ENCODE peak calls at places on chromosomes 13 and 19, in seven cellular contexts. R is psoas muscle, H is heart left ventricle, X is dorsolateral prefrontal cortex, U is cardiac muscle cell, C is PC-9, Q is heart right ventricle. N is an unnamed sample.

GRCh38 chr19:19115954-19116353 is 22.3 kb downstream of the TMEM161A start:
- DNase-seq in H (no peak), X (no peak), R (peak; percentile 78), C (peak; percentile 14), U (peak; percentile 24), Q (no peak), N (no peak)

GRCh38 chr13:19810151-19810550 is 27.4 kb upstream of the PSPC1 start:
- DNase-seq in X (no peak), R (no peak), C (no peak), Q (no peak), H (no peak), U (no peak), N (no peak)

GRCh38 chr13:44191504-44192171 is 182.0 kb upstream of the SERP2 start:
- DNase-seq in X (peak; percentile 41), Q (peak; percentile 71), H (peak; percentile 38), C (no peak), R (no peak), U (peak; percentile 38), N (no peak)

GRCh38 chr19:892243-892996 is 567 bp downstream of the MED16 start:
- DNase-seq in Q (no peak), R (no peak), X (no peak), U (no peak), H (no peak), C (no peak), N (no peak)

GRCh38 chr13:79525458-79525857 is 44.5 kb downstream of the NDFIP2 start:
- DNase-seq in U (no peak), H (no peak), C (peak; percentile 5), R (no peak), Q (no peak), X (no peak), N (no peak)

GRCh38 chr13:43267916-43268315 is 244.5 kb downstream of the DNAJC15 start:
- DNase-seq in Q (no peak), C (no peak), R (no peak), X (no peak), U (no peak), H (no peak), N (no peak)

GRCh38 chr13:93227906-93228801 is 1.5 kb downstream of the GPC6 start:
- DNase-seq in R (peak; percentile 66), U (peak; percentile 92), X (peak; percentile 72), H (peak; percentile 40), C (no peak), Q (peak; percentile 23), N (peak; percentile 85)

GRCh38 chr13:109625156-109625555 is 161.2 kb downstream of the IRS2 start:
- DNase-seq in U (no peak), R (no peak), Q (no peak), C (no peak), H (no peak), X (no peak), N (peak; percentile 55)

GRCh38 chr19:46394398-46394797 is 19.0 kb downstream of the CCDC8 start:
- DNase-seq in U (no peak), Q (no peak), C (no peak), X (no peak), H (no peak), R (peak; percentile 17), N (no peak)

GRCh38 chr13:40102854-40103253 is 447.4 kb downstream of the COG6 start:
- DNase-seq in X (peak; percentile 55), C (peak; percentile 13), Q (no peak), H (no peak), U (no peak), R (no peak), N (no peak)

GRCh38 chr19:22515435-22515834 is 93.3 kb upstream of the ZNF98 start:
- DNase-seq in U (no peak), X (no peak), H (no peak), Q (no peak), C (no peak), R (no peak), N (no peak)

GRCh38 chr13:48562296-48563066 is 29.6 kb upstream of the RCBTB2 start:
- DNase-seq in Q (no peak), R (no peak), U (no peak), C (no peak), H (no peak), X (no peak), N (no peak)

GRCh38 chr13:40445557-40445990 is 220.9 kb downstream of the FOXO1 start:
- DNase-seq in H (peak; percentile 67), X (no peak), C (peak; percentile 67), U (no peak), R (peak; percentile 90), Q (peak; percentile 72), N (no peak)

GRCh38 chr13:81929988-81930387 is 1589.1 kb upstream of the SPRY2 start:
- DNase-seq in C (no peak), U (peak; percentile 70), X (no peak), Q (no peak), R (no peak), H (no peak), N (no peak)

GRCh38 chr13:61276401-61276800 is 139.2 kb downstream of the PCDH20 start:
- DNase-seq in X (no peak), H (no peak), C (no peak), U (no peak), Q (no peak), R (no peak), N (no peak)

GRCh38 chr13:98509271-98510155 is 67.4 kb downstream of the STK24 start:
- DNase-seq in X (no peak), C (peak; percentile 71), H (peak; percentile 74), U (no peak), Q (peak; percentile 44), R (no peak), N (no peak)

GRCh38 chr13:60134376-60134775 is 29.4 kb downstream of the DIAPH3 start:
- DNase-seq in H (no peak), R (no peak), Q (no peak), U (peak; percentile 45), X (no peak), C (no peak), N (no peak)

GRCh38 chr19:41273076-41273475 is 8.9 kb downstream of the HNRNPUL1 start:
- DNase-seq in H (no peak), X (no peak), C (no peak), R (no peak), U (no peak), Q (no peak), N (no peak)

GRCh38 chr13:64061649-64062048 is 2646.0 kb upstream of the PCDH20 start:
- DNase-seq in H (no peak), X (no peak), C (no peak), Q (no peak), U (no peak), R (no peak), N (no peak)

GRCh38 chr13:100860866-100861265 is 186.3 kb upstream of the TMTC4 start:
- DNase-seq in Q (no peak), C (no peak), R (no peak), H (no peak), U (no peak), X (no peak), N (no peak)

GRCh38 chr19:45973564-45974338 is at the start of gene NOVA2:
- DNase-seq in X (peak; percentile 96), U (peak; percentile 78), H (peak; percentile 82), R (peak; percentile 81), C (peak; percentile 39), Q (peak; percentile 84), N (no peak)

GRCh38 chr13:106874308-106874707 is 306.4 kb upstream of the ARGLU1 start:
- DNase-seq in U (no peak), Q (no peak), C (no peak), R (no peak), X (no peak), H (no peak), N (no peak)

GRCh38 chr13:34803756-34804155 is 138.3 kb upstream of the NBEA start:
- DNase-seq in C (no peak), Q (no peak), R (no peak), U (no peak), H (no peak), X (no peak), N (no peak)

GRCh38 chr19:1591421-1592022 is 1.1 kb downstream of the MBD3 start:
- DNase-seq in C (no peak), U (peak; percentile 32), X (no peak), Q (no peak), R (no peak), H (no peak), N (peak; percentile 72)

GRCh38 chr13:43309301-43309700 is 285.9 kb downstream of the DNAJC15 start:
- DNase-seq in X (no peak), Q (no peak), U (no peak), C (no peak), H (no peak), R (no peak), N (no peak)

GRCh38 chr19:927044-927706 is 1.3 kb downstream of the ARID3A start:
- DNase-seq in X (no peak), Q (no peak), H (peak; percentile 79), C (no peak), R (peak; percentile 86), U (peak; percentile 79), N (no peak)

GRCh38 chr13:41457589-41458186 is 338 bp downstream of the RGCC start:
- DNase-seq in X (no peak), H (peak; percentile 28), Q (no peak), C (no peak), R (peak; percentile 57), U (no peak), N (no peak)

GRCh38 chr13:28532226-28533048 is 37.5 kb upstream of the FLT1 start:
- DNase-seq in H (peak; percentile 67), X (no peak), C (no peak), R (peak; percentile 66), U (peak; percentile 57), Q (peak; percentile 47), N (no peak)

GRCh38 chr19:48169974-48170803 is at the start of the genes LIG1 and ZSWIM9:
- DNase-seq in Q (peak; percentile 91), C (peak; percentile 94), U (peak; percentile 95), R (peak; percentile 95), X (peak; percentile 92), H (peak; percentile 94), N (peak; percentile 93)
- TF ChIP-seq CTCF in Q (no peak), C (peak; percentile 52), U (peak; percentile 21), R (no peak), X (peak; percentile 48), H (peak; percentile 16), N (no peak)

GRCh38 chr19:7304200-7304599 is 10.0 kb upstream of the INSR start:
- DNase-seq in X (no peak), R (no peak), C (no peak), H (no peak), Q (no peak), U (no peak), N (no peak)
- H3K27ac ChIP-seq in X (no peak overlapping the region), R (no peak overlapping the region), C (no peak overlapping the region), H (no peak overlapping the region), Q (no peak overlapping the region), U (no peak overlapping the region), N (no peak overlapping the region)

GRCh38 chr19:11927227-11927626 is 2.3 kb downstream of the ZNF700 start:
- DNase-seq in R (no peak), Q (no peak), X (no peak), C (no peak), H (no peak), U (no peak), N (no peak)

GRCh38 chr19:11921852-11922495 is 2.9 kb upstream of the ZNF700 start:
- DNase-seq in H (no peak), U (peak; percentile 74), C (no peak), Q (no peak), X (no peak), R (no peak), N (no peak)

GRCh38 chr19:11924886-11925583 is at the start of gene ZNF700:
- DNase-seq in R (peak; percentile 95), Q (peak; percentile 97), U (peak; percentile 97), H (peak; percentile 96), X (peak; percentile 96), C (peak; percentile 94), N (peak; percentile 94)
- TF ChIP-seq CTCF in R (no peak), Q (no peak), U (no peak), H (no peak), X (no peak), C (no peak), N (no peak)

GRCh38 chr19:51172223-51172622 is 30.1 kb downstream of the SIGLEC7 start:
- DNase-seq in H (no peak), X (no peak), R (no peak), C (no peak), Q (no peak), U (no peak), N (no peak)
- H3K27ac ChIP-seq in H (no peak overlapping the region), X (no peak overlapping the region), R (no peak overlapping the region), C (no peak overlapping the region), Q (no peak overlapping the region), U (no peak overlapping the region), N (no peak overlapping the region)